ENCODE peak calls at places on chromosomes 7 and 10, in five cellular contexts. Y is GM20000, K is type B pancreatic cell, X is brain microvascular endothelial cell, Q is neural progenitor cell. A is an unnamed sample.
A peak's percentile ranks its signal among the peaks of the same experiment; 100 is the strongest.

GRCh38 chr10:26855186-26855585 is 5.6 kb downstream of the ABI1 start:
- DNase-seq in X (no peak), Q (no peak), Y (no peak), K (no peak), A (no peak)

GRCh38 chr7:140375808-140376730 is 22.3 kb downstream of the SLC37A3 start:
- DNase-seq in Q (no peak), Y (no peak), X (no peak), K (no peak), A (no peak)

GRCh38 chr10:59283456-59284082 is 78.8 kb downstream of the FAM13C start:
- DNase-seq in X (no peak), Q (peak; percentile 51), Y (no peak), K (no peak), A (no peak)

GRCh38 chr7:117597755-117598154 is 117.9 kb downstream of the CFTR start:
- DNase-seq in Y (peak; percentile 13), X (no peak), K (no peak), Q (peak; percentile 47), A (no peak)

GRCh38 chr7:12788171-12788570 is 100.7 kb downstream of the ARL4A start:
- DNase-seq in K (no peak), Y (no peak), X (no peak), Q (no peak), A (no peak)

GRCh38 chr7:139109983-139110411 is 477 bp upstream of the ZC3HAV1 start:
- DNase-seq in X (no peak), K (no peak), Y (no peak), Q (no peak), A (no peak)

GRCh38 chr7:125316451-125316850 is 386.8 kb upstream of the POT1 start:
- DNase-seq in X (peak; percentile 22), Y (peak; percentile 11), Q (peak; percentile 77), K (no peak), A (no peak)

GRCh38 chr10:121324678-121325213 is 273.5 kb downstream of the FGFR2 start:
- DNase-seq in X (no peak), K (no peak), Q (no peak), Y (no peak), A (no peak)

GRCh38 chr7:98617960-98618418 is 904 bp downstream of the NPTX2 start:
- DNase-seq in Y (no peak), Q (peak; percentile 63), K (no peak), X (no peak), A (no peak)

GRCh38 chr10:73813333-73813732 is 1.9 kb upstream of the NDST2 start:
- DNase-seq in K (no peak), Q (no peak), Y (no peak), X (no peak), A (no peak)

GRCh38 chr7:109387530-109387929 is 817.9 kb downstream of the DNAJB9 start:
- DNase-seq in Y (no peak), Q (no peak), X (no peak), K (no peak), A (no peak)

GRCh38 chr10:84076540-84077195 is 62.6 kb upstream of the GHITM start:
- DNase-seq in K (no peak), Q (peak; percentile 11), X (peak; percentile 8), Y (no peak), A (no peak)
- TF ChIP-seq CTCF in K (peak; percentile 58), Q (peak; percentile 50), X (peak; percentile 23), Y (no peak), A (peak; percentile 72)

DNA sequence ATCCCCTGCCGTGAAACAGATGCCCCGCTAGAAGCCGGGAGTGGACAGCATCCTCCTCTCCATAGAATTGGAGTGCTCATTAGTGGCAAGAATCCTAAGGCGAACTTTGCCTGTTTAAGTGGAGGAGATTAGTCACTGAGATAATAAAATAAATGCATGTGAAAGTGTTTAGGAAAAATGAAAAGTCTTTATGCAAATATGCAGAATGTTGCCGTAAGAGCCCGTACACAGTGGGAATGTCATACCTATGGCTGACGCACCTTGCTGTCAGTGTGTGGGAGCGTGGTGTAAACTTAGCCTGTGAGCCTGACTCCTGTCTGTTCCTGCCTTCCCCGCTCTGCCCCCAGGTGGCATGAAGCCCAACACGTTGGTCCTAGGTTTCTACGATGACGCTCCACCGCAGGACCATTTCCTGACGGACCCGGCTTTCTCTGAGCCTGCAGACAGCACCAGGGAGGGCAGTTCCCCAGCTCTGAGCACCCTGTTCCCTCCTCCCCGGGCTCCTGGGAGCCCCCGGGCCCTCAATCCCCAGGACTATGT is 1.7 kb upstream of the TRIP6 start:
- DNase-seq in Q (no peak), K (no peak), X (no peak), Y (no peak), A (no peak)
- TF ChIP-seq CTCF in Q (no peak), K (no peak), X (no peak), Y (no peak), A (no peak)

DNA sequence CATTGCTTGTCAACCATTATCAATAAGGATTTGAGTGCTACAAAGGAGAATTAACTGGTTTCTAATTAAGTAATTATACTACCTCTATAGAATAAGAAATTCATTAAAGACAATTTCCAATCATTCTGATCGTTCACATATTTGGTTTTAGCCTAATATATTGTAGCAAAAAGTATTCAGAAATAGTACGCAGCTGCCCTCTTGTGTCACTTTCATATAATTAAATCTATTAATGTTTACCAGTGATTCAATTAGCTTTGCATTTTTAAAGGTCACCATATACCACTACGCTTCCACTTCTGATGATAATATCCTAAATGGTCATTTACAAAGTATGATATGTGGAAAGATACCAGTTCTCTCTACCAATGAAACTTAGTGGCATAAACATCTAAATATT is 128.3 kb downstream of the NEBL start:
- DNase-seq in K (no peak), X (no peak), Y (no peak), Q (peak; percentile 49), A (no peak)
- TF ChIP-seq CTCF in K (peak; percentile 74), X (no peak), Y (no peak), Q (peak; percentile 64), A (peak; percentile 93)

DNA sequence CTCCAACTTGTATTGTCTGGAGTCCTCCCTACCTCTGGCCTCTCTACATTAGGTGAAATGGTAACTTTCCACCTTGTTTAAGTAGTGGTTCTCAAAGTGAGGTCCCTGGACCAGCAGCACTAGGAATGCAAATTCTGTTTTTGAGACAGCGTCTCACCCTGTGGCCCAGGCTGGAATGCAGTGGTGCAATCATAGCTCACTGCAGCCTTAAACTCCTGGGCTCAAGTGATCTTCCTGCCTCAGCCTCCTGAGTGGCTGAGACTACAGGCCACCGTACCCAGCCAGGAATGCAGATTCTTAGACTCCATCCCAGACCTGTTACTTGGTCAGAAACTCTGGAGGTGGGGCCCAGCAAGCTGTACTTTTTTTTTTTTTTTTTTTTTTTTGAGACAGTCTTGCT is 6.8 kb upstream of the TBL2 start:
- DNase-seq in X (no peak), K (no peak), Q (no peak), Y (no peak), A (no peak)
- TF ChIP-seq CTCF in X (no peak), K (no peak), Q (no peak), Y (no peak), A (no peak)

GRCh38 chr10:93034426-93034825 is 26.2 kb upstream of the CYP26C1 start:
- DNase-seq in Q (no peak), X (no peak), K (no peak), Y (no peak), A (no peak)

GRCh38 chr10:93039110-93039509 is 21.5 kb upstream of the CYP26C1 start:
- DNase-seq in Q (no peak), X (no peak), K (no peak), Y (no peak), A (no peak)

DNA sequence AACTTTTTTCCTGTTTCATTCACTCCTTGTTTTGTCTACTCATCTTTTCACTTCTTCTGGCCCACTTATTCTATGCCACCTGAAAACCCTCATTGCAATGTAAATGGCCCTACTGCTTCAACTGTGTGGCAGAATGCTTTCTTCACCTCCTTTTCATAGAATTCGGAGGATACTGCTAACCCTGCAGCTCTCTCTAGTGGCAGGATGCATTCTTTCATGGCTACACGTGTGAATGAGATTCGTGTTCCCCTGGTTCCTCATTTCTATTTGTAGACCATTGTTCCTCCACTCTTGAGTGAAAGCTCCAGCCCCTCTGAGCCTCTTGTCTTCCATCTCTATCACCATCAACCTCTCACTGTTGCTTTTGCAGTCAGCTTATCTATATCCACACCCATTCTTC is 20.9 kb upstream of the CYP26C1 start:
- DNase-seq in K (no peak), X (peak; percentile 40), Q (peak; percentile 53), Y (peak; percentile 56), A (no peak)
- TF ChIP-seq CTCF in K (peak; percentile 30), X (peak; percentile 76), Q (peak; percentile 47), Y (peak; percentile 31), A (peak; percentile 82)

GRCh38 chr7:100612730-100613446 is 548 bp downstream of the MOSPD3 start:
- DNase-seq in Y (no peak), K (no peak), X (no peak), Q (peak; percentile 62), A (no peak)
- TF ChIP-seq CTCF in Y (no peak), K (peak; percentile 23), X (peak; percentile 25), Q (peak; percentile 45), A (peak; percentile 44)

A was measured in chondrocyte.